ENCODE peak calls at places on chromosomes 12 and 14, in nine cellular contexts. One of them, this sample, is unnamed.

GRCh38 chr14:56899829-56900228 is 89.5 kb upstream of the OTX2 start:
- DNase-seq in GM12878: no peak
- DNase-seq in K562: no peak
- DNase-seq in endothelial cell of umbilical vein: no peak
- DNase-seq in HepG2: no peak
- DNase-seq in NB4: no peak
- DNase-seq in A549: no peak
- DNase-seq in SK-N-SH: no peak
- DNase-seq in WTC11: no peak
- DNase-seq in this sample: no peak

GRCh38 chr14:77638738-77639137 is 22.3 kb upstream of the SPTLC2 start:
- DNase-seq in HepG2: no peak
- DNase-seq in SK-N-SH: no peak
- DNase-seq in GM12878: no peak
- DNase-seq in K562: no peak
- DNase-seq in NB4: no peak
- DNase-seq in A549: peak
- DNase-seq in WTC11: no peak
- DNase-seq in endothelial cell of umbilical vein: peak
- DNase-seq in this sample: no peak

GRCh38 chr14:35404496-35405303 is at the start of gene NFKBIA:
- DNase-seq in A549: peak
- DNase-seq in HepG2: peak
- DNase-seq in WTC11: peak
- DNase-seq in endothelial cell of umbilical vein: peak
- DNase-seq in GM12878: peak
- DNase-seq in SK-N-SH: peak
- DNase-seq in NB4: peak
- DNase-seq in K562: peak
- DNase-seq in this sample: peak

GRCh38 chr12:9340422-9341259 is 132.4 kb upstream of the PZP start:
- DNase-seq in A549: no peak
- DNase-seq in GM12878: no peak
- DNase-seq in NB4: no peak
- DNase-seq in K562: no peak
- DNase-seq in endothelial cell of umbilical vein: no peak
- DNase-seq in HepG2: no peak
- DNase-seq in SK-N-SH: no peak
- DNase-seq in WTC11: no peak
- DNase-seq in this sample: no peak

GRCh38 chr14:72478397-72479025 is 415.4 kb downstream of the DPF3 start:
- DNase-seq in K562: no peak
- DNase-seq in HepG2: no peak
- DNase-seq in endothelial cell of umbilical vein: no peak
- DNase-seq in A549: no peak
- DNase-seq in NB4: no peak
- DNase-seq in GM12878: no peak
- DNase-seq in SK-N-SH: no peak
- DNase-seq in WTC11: no peak
- DNase-seq in this sample: no peak

GRCh38 chr12:49129332-49130150 is 1.7 kb downstream of the TUBA1B start:
- DNase-seq in A549: no peak
- DNase-seq in endothelial cell of umbilical vein: no peak
- DNase-seq in K562: no peak
- DNase-seq in HepG2: no peak
- DNase-seq in GM12878: no peak
- DNase-seq in SK-N-SH: no peak
- DNase-seq in NB4: no peak
- DNase-seq in WTC11: no peak
- DNase-seq in this sample: no peak

GRCh38 chr14:50452979-50453705 is 56.5 kb upstream of the CDKL1 start:
- DNase-seq in NB4: no peak
- DNase-seq in WTC11: no peak
- DNase-seq in SK-N-SH: no peak
- DNase-seq in endothelial cell of umbilical vein: no peak
- DNase-seq in K562: no peak
- DNase-seq in A549: no peak
- DNase-seq in GM12878: no peak
- DNase-seq in HepG2: no peak
- DNase-seq in this sample: no peak

GRCh38 chr14:33709711-33710110 is 241.2 kb downstream of the EGLN3 start:
- DNase-seq in K562: no peak
- DNase-seq in A549: no peak
- DNase-seq in NB4: no peak
- DNase-seq in GM12878: no peak
- DNase-seq in SK-N-SH: no peak
- DNase-seq in endothelial cell of umbilical vein: no peak
- DNase-seq in HepG2: no peak
- DNase-seq in WTC11: no peak
- DNase-seq in this sample: no peak

GRCh38 chr12:89648211-89648930 is 60.3 kb downstream of the ATP2B1 start:
- DNase-seq in endothelial cell of umbilical vein: no peak
- DNase-seq in GM12878: no peak
- DNase-seq in A549: no peak
- DNase-seq in K562: peak
- DNase-seq in HepG2: peak
- DNase-seq in NB4: no peak
- DNase-seq in SK-N-SH: peak
- DNase-seq in WTC11: peak
- DNase-seq in this sample: no peak

GRCh38 chr14:57512221-57512620 is 18.6 kb upstream of the CCDC198 start:
- DNase-seq in NB4: no peak
- DNase-seq in SK-N-SH: no peak
- DNase-seq in GM12878: no peak
- DNase-seq in A549: no peak
- DNase-seq in endothelial cell of umbilical vein: no peak
- DNase-seq in HepG2: no peak
- DNase-seq in WTC11: no peak
- DNase-seq in K562: no peak
- DNase-seq in this sample: no peak

GRCh38 chr14:69980457-69981414 is 101.5 kb downstream of the SMOC1 start:
- DNase-seq in endothelial cell of umbilical vein: no peak
- DNase-seq in HepG2: no peak
- DNase-seq in SK-N-SH: no peak
- DNase-seq in GM12878: no peak
- DNase-seq in K562: no peak
- DNase-seq in NB4: no peak
- DNase-seq in WTC11: no peak
- DNase-seq in A549: no peak
- DNase-seq in this sample: peak

GRCh38 chr14:68468437-68469207 is 324.2 kb downstream of the ZFP36L1 start:
- DNase-seq in A549: no peak
- DNase-seq in HepG2: no peak
- DNase-seq in GM12878: no peak
- DNase-seq in NB4: no peak
- DNase-seq in K562: no peak
- DNase-seq in SK-N-SH: no peak
- DNase-seq in WTC11: no peak
- DNase-seq in endothelial cell of umbilical vein: peak
- DNase-seq in this sample: no peak

GRCh38 chr14:104973215-104974145 is 4.7 kb downstream of the AHNAK2 start:
- DNase-seq in GM12878: no peak
- DNase-seq in NB4: no peak
- DNase-seq in endothelial cell of umbilical vein: peak
- DNase-seq in WTC11: no peak
- DNase-seq in K562: no peak
- DNase-seq in A549: peak
- DNase-seq in HepG2: no peak
- DNase-seq in SK-N-SH: no peak
- DNase-seq in this sample: peak

GRCh38 chr14:23145794-23146422 is 26.9 kb upstream of the CEBPE start:
- DNase-seq in endothelial cell of umbilical vein: no peak
- DNase-seq in K562: no peak
- DNase-seq in GM12878: no peak
- DNase-seq in A549: peak
- DNase-seq in WTC11: no peak
- DNase-seq in HepG2: no peak
- DNase-seq in SK-N-SH: no peak
- DNase-seq in NB4: no peak
- DNase-seq in this sample: no peak

GRCh38 chr12:13215056-13215455 is 18.5 kb downstream of the EMP1 start:
- DNase-seq in NB4: no peak
- DNase-seq in HepG2: no peak
- DNase-seq in GM12878: no peak
- DNase-seq in endothelial cell of umbilical vein: no peak
- DNase-seq in WTC11: no peak
- DNase-seq in SK-N-SH: no peak
- DNase-seq in A549: no peak
- DNase-seq in K562: no peak
- DNase-seq in this sample: no peak

GRCh38 chr14:69038449-69039286 is 59.6 kb upstream of the ACTN1 start:
- DNase-seq in K562: no peak
- DNase-seq in GM12878: no peak
- DNase-seq in WTC11: no peak
- DNase-seq in endothelial cell of umbilical vein: peak
- DNase-seq in NB4: no peak
- DNase-seq in HepG2: no peak
- DNase-seq in A549: peak
- DNase-seq in SK-N-SH: peak
- DNase-seq in this sample: no peak

GRCh38 chr12:50087995-50088394 is 2.9 kb downstream of the SMARCD1 start:
- DNase-seq in HepG2: peak
- DNase-seq in SK-N-SH: no peak
- DNase-seq in NB4: no peak
- DNase-seq in A549: no peak
- DNase-seq in endothelial cell of umbilical vein: peak
- DNase-seq in K562: no peak
- DNase-seq in WTC11: no peak
- DNase-seq in GM12878: no peak
- DNase-seq in this sample: no peak

GRCh38 chr14:51682411-51682810 is 30.7 kb downstream of the FRMD6 start:
- DNase-seq in SK-N-SH: no peak
- DNase-seq in WTC11: no peak
- DNase-seq in K562: no peak
- DNase-seq in HepG2: no peak
- DNase-seq in GM12878: no peak
- DNase-seq in A549: no peak
- DNase-seq in endothelial cell of umbilical vein: no peak
- DNase-seq in NB4: no peak
- DNase-seq in this sample: no peak
- TF ChIP-seq MAX in SK-N-SH: no peak
- TF ChIP-seq MAX in WTC11: no peak
- TF ChIP-seq MAX in K562: no peak
- TF ChIP-seq MAX in HepG2: no peak
- TF ChIP-seq MAX in GM12878: no peak
- TF ChIP-seq MAX in A549: no peak
- TF ChIP-seq MAX in endothelial cell of umbilical vein: no peak
- TF ChIP-seq MAX in NB4: no peak
- TF ChIP-seq MAX in this sample: no peak

DNA sequence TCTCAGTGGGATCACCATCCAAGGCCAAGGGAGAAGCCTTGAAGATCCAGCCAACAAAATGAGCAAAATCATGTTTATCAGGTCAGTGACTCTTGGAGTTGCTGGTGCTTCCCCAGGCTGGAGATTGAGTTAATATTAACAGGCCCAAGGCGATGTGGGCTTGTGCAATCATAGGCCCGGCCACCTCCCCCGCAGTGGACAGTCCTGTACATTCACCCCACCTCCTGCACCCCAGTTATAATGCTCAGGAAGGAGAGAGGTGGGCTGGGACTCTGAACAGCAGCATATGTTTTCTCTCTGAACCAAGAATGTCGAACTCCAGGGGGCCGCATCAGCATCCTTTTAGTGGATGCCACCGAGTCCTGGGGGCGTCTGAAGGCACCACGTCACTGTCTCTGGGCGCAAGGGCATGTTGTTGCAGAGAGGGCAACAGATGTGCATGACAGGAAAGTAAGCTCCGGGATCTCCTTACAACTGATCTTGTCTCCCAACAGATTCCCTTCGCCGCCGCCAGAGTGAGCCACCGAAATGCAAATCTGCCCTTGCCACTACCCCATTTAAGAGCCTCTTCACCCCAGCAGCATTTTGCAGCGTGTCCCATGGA is 32.2 kb upstream of the SERPINA6 start:
- DNase-seq in SK-N-SH: no peak
- DNase-seq in K562: no peak
- DNase-seq in HepG2: peak
- DNase-seq in endothelial cell of umbilical vein: no peak
- DNase-seq in WTC11: peak
- DNase-seq in GM12878: no peak
- DNase-seq in NB4: no peak
- DNase-seq in A549: peak
- DNase-seq in this sample: no peak
- TF ChIP-seq MAX in SK-N-SH: no peak
- TF ChIP-seq MAX in K562: no peak
- TF ChIP-seq MAX in HepG2: peak
- TF ChIP-seq MAX in endothelial cell of umbilical vein: no peak
- TF ChIP-seq MAX in WTC11: no peak
- TF ChIP-seq MAX in GM12878: no peak
- TF ChIP-seq MAX in NB4: no peak
- TF ChIP-seq MAX in A549: no peak
- TF ChIP-seq MAX in this sample: no peak

DNA sequence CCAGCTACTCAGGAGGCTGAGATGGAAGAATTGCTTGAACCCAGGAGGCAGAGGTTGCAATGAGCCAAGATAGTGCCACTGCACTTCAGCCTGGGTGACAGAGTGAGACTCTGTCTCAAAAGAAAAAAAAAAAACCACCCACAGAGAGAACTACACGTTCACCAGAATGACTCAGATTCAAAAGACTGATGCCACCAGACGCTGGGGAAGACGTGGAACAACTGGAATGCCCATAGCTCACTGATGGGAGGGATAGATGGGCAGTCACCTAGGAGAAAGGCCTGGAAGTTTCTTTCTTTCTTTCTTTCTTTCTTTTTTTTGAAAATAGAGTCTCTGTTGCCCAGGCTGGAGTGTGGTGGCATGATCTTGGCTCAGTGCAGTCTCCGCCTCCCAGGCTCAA is 10.0 kb upstream of the KLC1 start:
- DNase-seq in NB4: no peak
- DNase-seq in A549: no peak
- DNase-seq in endothelial cell of umbilical vein: no peak
- DNase-seq in WTC11: no peak
- DNase-seq in GM12878: no peak
- DNase-seq in HepG2: no peak
- DNase-seq in K562: no peak
- DNase-seq in SK-N-SH: no peak
- DNase-seq in this sample: no peak
- TF ChIP-seq MAX in NB4: no peak
- TF ChIP-seq MAX in A549: no peak
- TF ChIP-seq MAX in endothelial cell of umbilical vein: no peak
- TF ChIP-seq MAX in WTC11: no peak
- TF ChIP-seq MAX in GM12878: no peak
- TF ChIP-seq MAX in HepG2: no peak
- TF ChIP-seq MAX in K562: no peak
- TF ChIP-seq MAX in SK-N-SH: no peak
- TF ChIP-seq MAX in this sample: no peak

GRCh38 chr12:4421590-4422031 is 24.0 kb downstream of the FGF6 start:
- DNase-seq in A549: peak
- DNase-seq in K562: peak
- DNase-seq in SK-N-SH: peak
- DNase-seq in HepG2: peak
- DNase-seq in endothelial cell of umbilical vein: peak
- DNase-seq in WTC11: no peak
- DNase-seq in GM12878: no peak
- DNase-seq in NB4: peak
- DNase-seq in this sample: peak
- TF ChIP-seq MAX in A549: no peak
- TF ChIP-seq MAX in K562: no peak
- TF ChIP-seq MAX in SK-N-SH: no peak
- TF ChIP-seq MAX in HepG2: no peak
- TF ChIP-seq MAX in endothelial cell of umbilical vein: no peak
- TF ChIP-seq MAX in WTC11: no peak
- TF ChIP-seq MAX in GM12878: no peak
- TF ChIP-seq MAX in NB4: no peak
- TF ChIP-seq MAX in this sample: no peak

GRCh38 chr12:122155705-122156104 is 18.3 kb downstream of the IL31 start:
- DNase-seq in HepG2: no peak
- DNase-seq in A549: no peak
- DNase-seq in K562: no peak
- DNase-seq in WTC11: no peak
- DNase-seq in SK-N-SH: peak
- DNase-seq in GM12878: no peak
- DNase-seq in endothelial cell of umbilical vein: no peak
- DNase-seq in NB4: no peak
- DNase-seq in this sample: no peak
- TF ChIP-seq MAX in HepG2: no peak
- TF ChIP-seq MAX in A549: no peak
- TF ChIP-seq MAX in K562: no peak
- TF ChIP-seq MAX in WTC11: no peak
- TF ChIP-seq MAX in SK-N-SH: no peak
- TF ChIP-seq MAX in GM12878: no peak
- TF ChIP-seq MAX in endothelial cell of umbilical vein: no peak
- TF ChIP-seq MAX in NB4: no peak
- TF ChIP-seq MAX in this sample: no peak